ENCODE peak calls at places on chromosome 16, in four cellular contexts. X, Y, N and W are unnamed samples.
A peak's percentile ranks its signal among the peaks of the same experiment; 100 is the strongest.

GRCh38 chr16:49542391-49542891 is 168.8 kb downstream of the C16orf78 start:
- DNase-seq in X (no peak), N (no peak), Y (no peak), W (no peak)

GRCh38 chr16:88737298-88738166 is 31.2 kb downstream of the CTU2 start:
- DNase-seq in X (peak; percentile 80), N (no peak), Y (peak; percentile 68), W (no peak)

GRCh38 chr16:73056383-73056782 is 8.5 kb upstream of the ZFHX3 start:
- DNase-seq in N (no peak), Y (no peak), X (no peak), W (no peak)

GRCh38 chr16:89473791-89474414 is 16.5 kb downstream of the ANKRD11 start:
- DNase-seq in X (peak; percentile 50), N (no peak), Y (peak; percentile 50), W (no peak)

GRCh38 chr16:78235168-78235800 is 135.8 kb downstream of the WWOX start:
- DNase-seq in X (no peak), N (peak; percentile 94), Y (peak; percentile 75), W (peak; percentile 76)

GRCh38 chr16:89395150-89396142 is 94.9 kb downstream of the ANKRD11 start:
- DNase-seq in N (peak; percentile 96), X (peak; percentile 95), Y (peak; percentile 95), W (no peak)

GRCh38 chr16:27355610-27356009 is 41.8 kb downstream of the IL4R start:
- DNase-seq in X (no peak), Y (peak; percentile 25), N (no peak), W (no peak)

GRCh38 chr16:21277927-21278706 is at the start of gene CRYM:
- DNase-seq in N (peak; percentile 72), X (no peak), Y (peak; percentile 37), W (peak; percentile 78)

GRCh38 chr16:28915181-28915580 is 9.9 kb downstream of the RABEP2 start:
- DNase-seq in N (no peak), Y (peak; percentile 51), X (peak; percentile 70), W (no peak)

GRCh38 chr16:27175888-27176287 is 27.4 kb upstream of the KDM8 start:
- DNase-seq in N (no peak), X (no peak), Y (no peak), W (no peak)

GRCh38 chr16:83068686-83069085 is 441.9 kb downstream of the CDH13 start:
- DNase-seq in Y (no peak), X (peak; percentile 7), N (no peak), W (no peak)

GRCh38 chr16:57299009-57299718 is 14.7 kb upstream of the PLLP start:
- DNase-seq in Y (peak; percentile 73), N (no peak), X (peak; percentile 40), W (no peak)

GRCh38 chr16:50282010-50282538 is 15.7 kb downstream of the ADCY7 start:
- DNase-seq in N (no peak), Y (no peak), X (no peak), W (no peak)

GRCh38 chr16:80046848-80047247 is 446.3 kb upstream of the MAF start:
- DNase-seq in Y (no peak), N (no peak), X (no peak), W (no peak)

DNA sequence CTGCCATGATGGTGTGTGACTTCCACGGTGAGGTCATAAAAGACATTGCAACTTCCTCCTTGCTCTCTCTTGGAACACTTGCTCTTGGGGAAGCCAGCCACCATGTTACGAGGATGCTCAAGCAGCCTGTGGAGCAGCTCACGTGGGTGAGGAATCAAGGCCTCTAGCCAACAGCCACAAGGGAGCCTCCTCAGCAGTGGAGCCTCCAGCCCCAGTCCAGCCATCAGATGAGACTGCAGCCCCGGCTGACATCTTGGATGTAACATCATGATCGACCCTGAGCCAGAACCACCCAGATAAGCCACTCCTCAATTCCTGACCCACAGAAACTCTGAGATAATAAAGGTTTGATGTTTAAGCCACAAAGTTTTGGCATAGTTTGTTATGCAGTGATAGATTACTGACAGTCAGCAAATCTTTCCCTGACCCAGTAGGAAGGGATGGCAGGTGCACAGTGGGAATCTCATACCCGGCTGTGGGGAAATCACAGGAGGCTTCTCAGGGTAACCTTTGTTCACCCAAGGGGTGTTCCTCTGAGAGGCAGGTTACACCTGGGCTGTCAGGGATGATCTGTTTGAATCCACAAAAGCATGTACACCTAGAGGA is 23.3 kb upstream of the GINS2 start:
- DNase-seq in N (no peak), X (no peak), Y (no peak), W (peak; percentile 65)
- TF ChIP-seq CTCF in N (no peak), X (no peak), Y (no peak), W (no peak)

DNA sequence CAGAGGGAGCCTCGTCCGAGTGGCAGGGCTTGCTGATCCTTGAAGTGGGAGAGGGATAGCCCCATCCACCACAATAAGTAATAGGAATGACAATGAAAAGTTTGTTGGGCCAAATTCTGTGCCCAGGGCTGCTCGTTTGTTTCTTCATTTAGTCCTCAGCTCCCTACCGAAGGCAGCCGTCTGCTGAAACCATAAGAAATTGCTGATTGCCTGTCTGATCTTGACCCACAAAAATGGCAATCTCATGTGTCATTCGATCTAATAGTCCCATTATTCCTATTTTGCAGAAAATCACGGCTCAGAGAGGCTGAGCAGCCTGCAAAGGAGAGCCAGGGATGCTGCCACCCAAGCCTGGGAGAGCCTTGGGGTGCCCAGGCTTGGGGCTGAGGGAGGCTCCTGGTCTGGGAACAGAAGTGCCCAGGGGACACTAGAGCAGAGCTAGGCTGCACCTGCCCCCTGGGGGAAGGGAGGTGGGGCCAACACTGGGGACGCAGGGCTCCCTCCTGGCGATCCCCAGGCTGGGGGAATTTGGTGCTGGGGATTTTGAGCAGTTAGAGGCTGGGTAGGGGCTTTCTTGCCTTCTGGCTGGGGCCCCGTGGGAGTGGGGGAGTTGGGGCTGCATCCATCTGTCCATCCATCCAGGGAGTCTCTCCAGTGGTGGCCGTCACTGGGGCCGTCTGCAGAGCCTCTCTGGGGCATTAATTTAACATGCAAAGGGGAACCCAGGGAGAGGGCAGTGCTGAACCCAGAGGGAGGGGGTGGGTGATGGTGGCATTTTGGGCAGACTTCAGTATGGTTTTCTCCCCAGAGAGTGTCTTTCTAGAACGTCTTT is 53.5 kb downstream of the SOCS1 start:
- DNase-seq in Y (no peak), X (peak; percentile 60), N (no peak), W (no peak)
- TF ChIP-seq CTCF in Y (no peak), X (no peak), N (no peak), W (no peak)

GRCh38 chr16:17416461-17417221 is 54.1 kb downstream of the XYLT1 start:
- DNase-seq in X (peak; percentile 51), N (no peak), Y (no peak), W (no peak)
- TF ChIP-seq CTCF in X (no peak), N (peak; percentile 18), Y (no peak), W (peak; percentile 47)

DNA sequence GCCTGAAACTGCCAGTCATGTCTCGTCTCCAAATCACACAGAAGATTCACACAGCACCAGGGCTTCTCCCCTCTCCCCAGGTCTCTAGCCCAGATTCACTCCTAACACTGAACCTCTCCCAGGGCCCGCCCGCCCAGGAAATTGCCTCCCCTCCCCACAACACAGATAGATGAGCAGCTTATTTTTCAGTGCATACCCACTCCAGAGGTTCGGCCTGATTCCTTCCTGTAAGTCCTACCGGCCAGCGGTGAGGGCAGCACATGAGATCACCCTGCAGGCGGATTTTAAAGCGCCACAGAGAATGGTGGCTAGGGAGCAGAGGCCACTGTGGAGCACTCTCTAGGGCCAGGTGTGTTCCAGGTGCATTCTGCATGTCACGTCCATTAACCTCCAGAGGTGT is 301.8 kb downstream of the IRF8 start:
- DNase-seq in Y (no peak), N (no peak), X (no peak), W (no peak)
- TF ChIP-seq CTCF in Y (no peak), N (no peak), X (no peak), W (no peak)

GRCh38 chr16:58629681-58630640 is at the start of gene CNOT1:
- DNase-seq in Y (peak; percentile 95), X (peak; percentile 100), N (peak; percentile 100), W (peak; percentile 99)
- TF ChIP-seq CTCF in Y (no peak), X (no peak), N (no peak), W (no peak)

DNA sequence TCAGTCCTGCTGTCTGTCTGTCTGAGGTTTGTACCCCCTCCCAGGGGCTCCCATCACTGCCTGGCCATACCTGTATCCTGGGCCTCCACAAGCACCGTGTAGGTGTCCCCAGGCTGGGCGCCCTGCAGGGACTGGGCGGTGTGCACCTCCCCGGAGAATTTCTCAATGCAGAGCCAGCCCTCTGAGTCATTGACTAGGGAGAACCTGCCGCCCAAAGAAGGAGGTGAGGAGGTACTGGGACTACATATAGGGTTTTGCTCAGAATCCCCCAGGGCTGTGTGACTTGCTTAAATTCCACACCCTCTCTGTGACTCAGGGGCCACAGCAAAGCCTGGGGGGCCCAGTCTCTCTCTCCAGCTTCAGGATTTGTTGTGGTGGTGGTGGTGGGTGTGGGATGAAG is 7.6 kb downstream of the CDH16 start:
- DNase-seq in X (no peak), Y (peak; percentile 37), N (no peak), W (no peak)
- TF ChIP-seq CTCF in X (no peak), Y (no peak), N (no peak), W (no peak)